ENCODE peak calls at places on chromosomes 12 and 14, in six cellular contexts. E, F, V, T, N and B are unnamed samples.

GRCh38 chr14:77610553-77610952 is 5.9 kb downstream of the SPTLC2 start:
- DNase-seq in E (no peak), V (no peak), N (no peak), F (no peak), T (no peak), B (no peak)

GRCh38 chr12:51953925-51954324 is 2.4 kb downstream of the ACVR1B start:
- DNase-seq in T (no peak), E (no peak), N (no peak), V (no peak), F (no peak), B (no peak)

GRCh38 chr14:53055003-53055402 is 98.1 kb downstream of the DDHD1 start:
- DNase-seq in V (peak; percentile 34), N (peak; percentile 73), E (no peak), T (peak; percentile 58), F (no peak), B (peak; percentile 37)

GRCh38 chr12:105590571-105590970 is 260.1 kb downstream of the C12orf75 start:
- DNase-seq in F (no peak), N (no peak), T (no peak), V (no peak), E (no peak), B (peak; percentile 78)

GRCh38 chr14:81269100-81269978 is 48.6 kb upstream of the GTF2A1 start:
- DNase-seq in V (peak; percentile 61), N (peak; percentile 84), F (peak; percentile 11), E (no peak), T (peak; percentile 68), B (peak; percentile 62)

GRCh38 chr12:42140901-42141300 is 3.8 kb downstream of the GXYLT1 start:
- DNase-seq in T (peak; percentile 37), N (no peak), F (no peak), E (no peak), V (no peak), B (no peak)

GRCh38 chr14:100640481-100641273 is 53.5 kb upstream of the BEGAIN start:
- DNase-seq in T (no peak), V (no peak), E (no peak), F (no peak), N (no peak), B (no peak)

GRCh38 chr12:94783343-94783742 is 133.0 kb upstream of the TMCC3 start:
- DNase-seq in V (no peak), E (no peak), T (no peak), F (no peak), N (no peak), B (no peak)

GRCh38 chr12:108801736-108802665 is 55.4 kb downstream of the SSH1 start:
- DNase-seq in N (peak; percentile 93), F (no peak), T (peak; percentile 80), E (peak; percentile 80), V (no peak), B (no peak)

DNA sequence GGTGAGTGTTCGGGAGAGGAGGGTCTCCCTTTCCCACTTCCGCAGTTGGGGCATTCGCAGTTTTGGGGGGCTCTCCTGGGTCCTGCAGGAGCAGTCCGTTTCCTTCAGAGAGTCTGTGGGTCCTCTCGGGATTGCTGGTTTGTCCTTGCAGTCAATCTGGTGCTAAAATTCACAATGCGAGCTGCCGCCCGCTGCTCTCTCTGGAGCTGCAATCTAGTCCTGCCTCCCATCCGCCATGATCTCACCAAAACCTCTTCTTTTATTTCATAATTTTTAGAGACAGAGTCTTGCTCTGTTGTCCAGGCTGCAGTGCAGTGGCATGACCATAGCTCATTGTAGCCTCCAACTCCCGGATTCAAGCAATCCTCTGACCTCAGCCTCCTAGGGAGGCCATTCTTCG is 22.5 kb downstream of the RNFT2 start:
- DNase-seq in V (no peak), F (no peak), E (no peak), T (no peak), N (no peak), B (no peak)
- H3K4me1 ChIP-seq in V (peaks cover 4% of the 10 kb centered on the region), F (no peaks in the 10 kb centered on the region), E (peaks cover 8% of the 10 kb centered on the region), T (no peaks in the 10 kb centered on the region), N (no peaks in the 10 kb centered on the region), B (no peaks in the 10 kb centered on the region)

GRCh38 chr14:97584528-97584927 is 787.3 kb downstream of the VRK1 start:
- DNase-seq in E (no peak), V (no peak), F (no peak), T (no peak), N (peak; percentile 46), B (no peak)
- TF ChIP-seq CTCF in E (no peak), V (no peak), F (no peak), T (no peak), N (peak; percentile 67), B (peak; percentile 37)

DNA sequence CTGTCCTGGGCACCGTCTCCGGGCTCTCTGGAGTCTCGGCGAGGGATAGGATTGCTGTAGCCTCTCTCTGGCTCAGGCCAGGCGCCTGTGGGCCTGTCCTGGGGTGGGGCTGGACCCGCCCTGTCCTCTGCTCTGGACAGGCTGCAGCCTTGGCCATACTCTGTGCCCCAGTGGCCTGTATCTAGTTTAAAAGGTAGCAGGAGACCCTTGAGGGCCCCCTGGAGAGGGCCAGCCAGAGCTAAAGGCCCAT is 1.8 kb downstream of the KIF26A start:
- DNase-seq in E (no peak), F (no peak), N (no peak), T (no peak), V (no peak), B (no peak)
- H3K27ac ChIP-seq in E (no peak overlapping the region), F (no peak overlapping the region), N (no peak overlapping the region), T (no peak overlapping the region), V (no peak overlapping the region), B (no peak overlapping the region)

GRCh38 chr14:65226824-65227604 is 124.7 kb upstream of the MAX start:
- DNase-seq in T (no peak), E (no peak), N (no peak), F (no peak), V (no peak), B (no peak)
- H3K4me1 ChIP-seq in T (peaks cover 37% of the 10 kb centered on the region), E (no peaks in the 10 kb centered on the region), N (peaks cover 17% of the 10 kb centered on the region), F (peaks cover 73% of the 10 kb centered on the region), V (peaks cover 13% of the 10 kb centered on the region), B (peaks cover 12% of the 10 kb centered on the region)

GRCh38 chr12:22855456-22855855 is 230.5 kb downstream of the ETNK1 start:
- DNase-seq in N (peak; percentile 55), T (no peak), E (no peak), V (no peak), F (no peak), B (no peak)

GRCh38 chr12:22860926-22861325 is 236.0 kb downstream of the ETNK1 start:
- DNase-seq in T (peak; percentile 88), F (no peak), V (no peak), E (no peak), N (peak; percentile 38), B (no peak)

GRCh38 chr12:22858849-22859569 is 234.0 kb downstream of the ETNK1 start:
- DNase-seq in V (no peak), E (no peak), F (no peak), T (no peak), N (no peak), B (peak; percentile 33)

GRCh38 chr12:22851532-22851931 is 226.6 kb downstream of the ETNK1 start:
- DNase-seq in F (no peak), N (no peak), T (no peak), V (no peak), E (no peak), B (no peak)

GRCh38 chr12:22856120-22856699 is 231.2 kb downstream of the ETNK1 start:
- DNase-seq in F (no peak), V (peak; percentile 12), N (peak; percentile 67), E (no peak), T (peak; percentile 47), B (peak; percentile 27)
- TF ChIP-seq CTCF in F (peak; percentile 75), V (peak; percentile 72), N (peak; percentile 69), E (peak; percentile 66), T (peak; percentile 52), B (peak; percentile 83)

DNA sequence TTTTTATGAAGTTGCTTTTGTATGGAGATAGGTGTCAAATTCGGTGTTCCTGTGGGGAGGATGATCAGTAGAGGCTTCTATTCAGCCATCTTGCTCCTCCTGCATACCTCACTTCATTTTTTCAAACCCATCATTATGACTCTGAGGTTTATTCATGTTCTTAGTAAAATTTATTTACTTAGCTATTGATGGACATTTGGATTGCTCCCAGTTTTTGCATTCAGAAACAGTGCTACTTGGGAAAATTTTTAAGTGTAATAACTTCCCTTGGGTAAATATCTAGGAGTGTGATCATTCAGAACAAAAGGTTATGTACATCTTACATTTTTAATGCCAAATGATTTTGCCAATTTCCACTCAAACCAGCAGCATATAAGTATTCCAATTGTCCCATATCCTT is 208.3 kb downstream of the SYNE2 start:
- DNase-seq in N (no peak), T (no peak), E (no peak), F (no peak), V (no peak), B (no peak)
- H3K27ac ChIP-seq in N (peak overlapping the region; percentile 2), T (no peak overlapping the region), E (no peak overlapping the region), F (no peak overlapping the region), V (no peak overlapping the region), B (peak overlapping the region; percentile 97)

GRCh38 chr12:123967121-123967586 is 5.5 kb downstream of the CCDC92 start:
- DNase-seq in N (no peak), E (no peak), V (peak; percentile 35), T (no peak), F (no peak), B (no peak)
- H3K4me1 ChIP-seq in N (peaks cover 5% of the 10 kb centered on the region), E (peaks cover 7% of the 10 kb centered on the region), V (peaks cover 28% of the 10 kb centered on the region), T (peaks cover 10% of the 10 kb centered on the region), F (peaks cover 8% of the 10 kb centered on the region), B (peaks cover 5% of the 10 kb centered on the region)

GRCh38 chr12:110102255-110102654 is 21.9 kb upstream of the IFT81 start:
- DNase-seq in N (peak; percentile 98), T (peak; percentile 70), F (peak; percentile 60), E (peak; percentile 49), V (peak; percentile 96), B (peak; percentile 43)
- TF ChIP-seq CTCF in N (peak; percentile 80), T (peak; percentile 32), F (peak; percentile 54), E (peak; percentile 16), V (peak; percentile 81), B (peak; percentile 69)